ENCODE peak calls at places on chromosomes 5 and 9, in nine cellular contexts. M is NCI-H1105 treated with DMSO at 0.1 percent for 48 hours; G is stimulated activated CD4-positive, alpha-beta T cell treated with anti-CD3 and anti-CD28 coated beads, Interleukin-15, amount 100 ng/mL, for 24 hours; X is amygdala; E is HEK293T; P is mesothelial cell of epicardium; I is lower leg skin; S is foreskin fibroblast; R is posterior cingulate gyrus. B is an unnamed sample.

GRCh38 chr9:123138156-123138555 is 104.7 kb downstream of the GPR21 start:
- DNase-seq in M (no peak), G (no peak), X (no peak), E (no peak), P (no peak), I (no peak), S (no peak), R (no peak), B (no peak)

GRCh38 chr5:172284275-172284971 is 859 bp upstream of the UBTD2 start:
- DNase-seq in M (peak), G (peak), X (no peak), E (no peak), P (peak), I (peak), S (no peak), R (no peak), B (no peak)

GRCh38 chr9:69535911-69536310 is 136.3 kb downstream of the APBA1 start:
- DNase-seq in M (no peak), G (no peak), X (no peak), E (no peak), P (no peak), I (no peak), S (peak), R (no peak), B (no peak)

GRCh38 chr9:130536594-130537215 is 42.7 kb upstream of the FUBP3 start:
- DNase-seq in M (no peak), G (no peak), X (no peak), E (no peak), P (no peak), I (no peak), S (no peak), R (no peak), B (no peak)

GRCh38 chr5:149113669-149114068 is 27.6 kb upstream of the ABLIM3 start:
- DNase-seq in M (no peak), G (no peak), X (no peak), E (no peak), P (no peak), I (no peak), S (peak), R (no peak), B (no peak)

GRCh38 chr5:2783223-2783622 is 31.7 kb upstream of the IRX2 start:
- DNase-seq in M (no peak), G (no peak), X (no peak), E (no peak), P (no peak), I (no peak), S (no peak), R (no peak), B (no peak)

GRCh38 chr5:135094339-135095051 is 60.5 kb upstream of the PITX1 start:
- DNase-seq in M (no peak), G (no peak), X (no peak), E (no peak), P (no peak), I (no peak), S (no peak), R (no peak), B (no peak)

GRCh38 chr9:134377976-134378375 is 51.7 kb downstream of the RXRA start:
- DNase-seq in M (no peak), G (no peak), X (no peak), E (no peak), P (no peak), I (peak), S (no peak), R (no peak), B (no peak)

GRCh38 chr5:56910123-56910951 is 941 bp downstream of the SETD9 start:
- DNase-seq in M (no peak), G (peak), X (no peak), E (peak), P (no peak), I (peak), S (peak), R (peak), B (no peak)

GRCh38 chr9:112520069-112520468 is 33.4 kb downstream of the KIAA1958 start:
- DNase-seq in M (no peak), G (no peak), X (no peak), E (no peak), P (no peak), I (no peak), S (no peak), R (no peak), B (no peak)

GRCh38 chr9:94773655-94774054 is 47.2 kb downstream of the AOPEP start:
- DNase-seq in M (peak), G (no peak), X (no peak), E (no peak), P (no peak), I (no peak), S (no peak), R (no peak), B (no peak)

GRCh38 chr9:36999728-37000333 is 34.2 kb downstream of the PAX5 start:
- DNase-seq in M (no peak), G (no peak), X (no peak), E (no peak), P (no peak), I (no peak), S (no peak), R (no peak), B (no peak)

GRCh38 chr9:106393226-106393625 is 469.7 kb upstream of the ZNF462 start:
- DNase-seq in M (no peak), G (no peak), X (no peak), E (no peak), P (no peak), I (no peak), S (no peak), R (no peak), B (no peak)

B was measured in esophagus muscularis mucosa.